ENCODE peak calls at places on chromosomes 11 and 22, in five cellular contexts. K is aorta, J is fibroblast of the aortic adventitia, X is prostate gland, D is astrocyte of the spinal cord. C is an unnamed sample.

GRCh38 chr11:95989780-95990179 is 65.9 kb upstream of the MTMR2 start:
- DNase-seq in J (no peak), X (no peak), D (no peak), K (no peak), C (no peak)

GRCh38 chr22:39959640-39960447 is at the start of gene TMA7B:
- DNase-seq in K (no peak), X (no peak), D (peak), J (peak), C (peak)

GRCh38 chr22:29723766-29724165 is 4.0 kb downstream of the CABP7 start:
- DNase-seq in K (no peak), D (no peak), X (no peak), J (no peak), C (no peak)

GRCh38 chr11:95084509-95084908 is 5.1 kb upstream of the ENDOD1 start:
- DNase-seq in D (no peak), K (no peak), X (no peak), J (peak), C (no peak)

GRCh38 chr11:134363161-134363560 is 31.4 kb downstream of the GLB1L2 start:
- DNase-seq in K (peak), D (no peak), J (no peak), X (no peak), C (no peak)

GRCh38 chr11:128146926-128147605 is 440.3 kb downstream of the ETS1 start:
- DNase-seq in J (no peak), K (no peak), D (no peak), X (peak), C (no peak)

GRCh38 chr11:43944761-43945311 is 2.4 kb downstream of the C11orf96 start:
- DNase-seq in K (peak), J (no peak), D (no peak), X (peak), C (no peak)

GRCh38 chr11:117226388-117227385 is 5.2 kb downstream of the PCSK7 start:
- DNase-seq in X (peak), D (peak), K (peak), J (peak), C (peak)

GRCh38 chr11:85875505-85875904 is 20.3 kb downstream of the CCDC83 start:
- DNase-seq in X (no peak), D (peak), J (peak), K (no peak), C (no peak)

GRCh38 chr11:83310718-83311117 is 24.6 kb upstream of the CCDC90B start:
- DNase-seq in X (no peak), K (no peak), D (no peak), J (no peak), C (no peak)

GRCh38 chr11:87301785-87302540 is 264.2 kb downstream of the TMEM135 start:
- DNase-seq in J (no peak), K (no peak), D (no peak), X (no peak), C (no peak)

GRCh38 chr11:133581091-133581490 is 48.8 kb upstream of the OPCML start:
- DNase-seq in K (no peak), J (no peak), D (no peak), X (no peak), C (no peak)

GRCh38 chr11:129637983-129638776 is 177.5 kb upstream of the TMEM45B start:
- DNase-seq in D (no peak), J (no peak), X (no peak), K (no peak), C (no peak)

GRCh38 chr11:34214961-34215805 is 109.8 kb downstream of the NAT10 start:
- DNase-seq in X (no peak), K (no peak), J (peak), D (peak), C (no peak)

GRCh38 chr11:123707606-123708205 is 33.8 kb downstream of the ZNF202 start:
- DNase-seq in K (no peak), D (peak), J (peak), X (peak), C (peak)

GRCh38 chr11:117221775-117222517 is 9.9 kb downstream of the PCSK7 start:
- DNase-seq in K (peak), J (peak), X (peak), D (peak), C (peak)

GRCh38 chr11:14299921-14300320 is 59.1 kb downstream of the RRAS2 start:
- DNase-seq in X (no peak), K (no peak), J (no peak), D (no peak), C (no peak)

GRCh38 chr11:44030276-44030932 is 17.4 kb upstream of the ACCSL start:
- DNase-seq in K (peak), D (peak), J (peak), X (no peak), C (peak)

GRCh38 chr11:1749787-1750351 is 526 bp downstream of the IFITM10 start:
- DNase-seq in J (peak), K (peak), D (peak), X (no peak), C (peak)

GRCh38 chr11:124717786-124718634 is 21.7 kb upstream of the NRGN start:
- DNase-seq in D (peak), K (peak), J (peak), X (no peak), C (no peak)

GRCh38 chr11:132349806-132350733 is 979.7 kb downstream of the NTM start:
- DNase-seq in D (peak), X (no peak), J (peak), K (no peak), C (no peak)

GRCh38 chr11:74341926-74342325 is 30.5 kb upstream of the P4HA3 start:
- DNase-seq in J (peak), K (no peak), D (no peak), X (no peak), C (no peak)

GRCh38 chr11:8699903-8700302 is 17.3 kb downstream of the RPL27A start:
- DNase-seq in X (no peak), K (peak), J (peak), D (peak), C (no peak)

GRCh38 chr22:36385491-36386350 is 2.0 kb downstream of the MYH9 start:
- DNase-seq in K (peak), X (peak), J (no peak), D (peak), C (no peak)

GRCh38 chr11:132943737-132944556 is 588.4 kb downstream of the OPCML start:
- DNase-seq in X (no peak), J (no peak), D (no peak), K (no peak), C (no peak)

GRCh38 chr11:113992459-113993105 is 17.7 kb downstream of the HTR3A start:
- DNase-seq in D (no peak), K (no peak), X (no peak), J (no peak), C (no peak)

GRCh38 chr11:74844072-74844471 is 95.4 kb downstream of the RNF169 start:
- DNase-seq in D (no peak), X (no peak), K (no peak), J (no peak), C (no peak)

GRCh38 chr11:124919836-124920755 is 1.0 kb downstream of the HEPN1 start:
- DNase-seq in X (no peak), J (no peak), D (no peak), K (no peak), C (no peak)

GRCh38 chr22:37043828-37044538 is 7.6 kb upstream of the KCTD17 start:
- DNase-seq in D (no peak), X (peak), K (no peak), J (peak), C (no peak)

GRCh38 chr22:44108806-44109385 is 71.8 kb upstream of the PARVG start:
- DNase-seq in K (peak), D (no peak), J (no peak), X (no peak), C (no peak)

GRCh38 chr22:17955611-17956379 is 68.6 kb downstream of the MICAL3 start:
- DNase-seq in K (no peak), D (no peak), J (no peak), X (no peak), C (no peak)

GRCh38 chr22:20153945-20154344 is 3.1 kb upstream of the CCDC188 start:
- DNase-seq in J (no peak), D (no peak), K (no peak), X (no peak), C (no peak)

GRCh38 chr22:20154602-20155183 is 3.8 kb upstream of the CCDC188 start:
- DNase-seq in K (no peak), D (no peak), J (no peak), X (no peak), C (no peak)

GRCh38 chr22:20156042-20156389 is 5.2 kb upstream of the CCDC188 start:
- DNase-seq in J (no peak), D (no peak), X (no peak), K (no peak), C (no peak)

GRCh38 chr22:20156611-20157415 is 6.0 kb upstream of the CCDC188 start:
- DNase-seq in J (peak), K (peak), X (peak), D (peak), C (peak)

GRCh38 chr22:20155330-20156041 is 4.6 kb upstream of the CCDC188 start:
- DNase-seq in K (no peak), J (peak), X (no peak), D (peak), C (no peak)
- H3K4me3 ChIP-seq in K (no peak), J (peak), X (no peak), D (peak), C (peak)

GRCh38 chr11:126060651-126061220 is 1.9 kb downstream of the CDON start:
- DNase-seq in K (no peak), J (no peak), X (no peak), D (no peak), C (no peak)
- H3K4me3 ChIP-seq in K (no peak), J (peak), X (no peak), D (no peak), C (no peak)

GRCh38 chr22:22076937-22077703 is 94.5 kb upstream of the TOP3B start:
- DNase-seq in K (no peak), J (peak), X (no peak), D (no peak), C (no peak)

GRCh38 chr22:22079404-22080148 is 97.0 kb upstream of the TOP3B start:
- DNase-seq in K (no peak), X (no peak), J (no peak), D (no peak), C (no peak)

GRCh38 chr22:22080270-22080669 is 97.7 kb upstream of the TOP3B start:
- DNase-seq in J (no peak), K (no peak), X (no peak), D (peak), C (peak)

GRCh38 chr22:22076361-22076760 is 93.8 kb upstream of the TOP3B start:
- DNase-seq in K (no peak), J (no peak), D (no peak), X (no peak), C (no peak)

GRCh38 chr22:22078329-22078728 is 95.7 kb upstream of the TOP3B start:
- DNase-seq in K (no peak), X (no peak), D (no peak), J (no peak), C (no peak)
- H3K4me3 ChIP-seq in K (no peak), X (no peak), D (no peak), J (no peak), C (no peak)

GRCh38 chr22:46614070-46614931 is 5.9 kb upstream of the GRAMD4 start:
- DNase-seq in X (no peak), J (no peak), D (no peak), K (no peak), C (no peak)

GRCh38 chr22:46612904-46613605 is 7.1 kb upstream of the GRAMD4 start:
- DNase-seq in D (no peak), K (no peak), X (no peak), J (no peak), C (no peak)

GRCh38 chr22:46612341-46612903 is 7.8 kb upstream of the GRAMD4 start:
- DNase-seq in K (no peak), D (no peak), J (no peak), X (no peak), C (no peak)

GRCh38 chr22:46611189-46611588 is 9.0 kb upstream of the GRAMD4 start:
- DNase-seq in X (no peak), J (no peak), K (no peak), D (no peak), C (no peak)

GRCh38 chr22:46613606-46613997 is 6.6 kb upstream of the GRAMD4 start:
- DNase-seq in X (no peak), D (no peak), J (no peak), K (no peak), C (no peak)
- H3K4me3 ChIP-seq in X (no peak), D (no peak), J (no peak), K (no peak), C (no peak)

DNA sequence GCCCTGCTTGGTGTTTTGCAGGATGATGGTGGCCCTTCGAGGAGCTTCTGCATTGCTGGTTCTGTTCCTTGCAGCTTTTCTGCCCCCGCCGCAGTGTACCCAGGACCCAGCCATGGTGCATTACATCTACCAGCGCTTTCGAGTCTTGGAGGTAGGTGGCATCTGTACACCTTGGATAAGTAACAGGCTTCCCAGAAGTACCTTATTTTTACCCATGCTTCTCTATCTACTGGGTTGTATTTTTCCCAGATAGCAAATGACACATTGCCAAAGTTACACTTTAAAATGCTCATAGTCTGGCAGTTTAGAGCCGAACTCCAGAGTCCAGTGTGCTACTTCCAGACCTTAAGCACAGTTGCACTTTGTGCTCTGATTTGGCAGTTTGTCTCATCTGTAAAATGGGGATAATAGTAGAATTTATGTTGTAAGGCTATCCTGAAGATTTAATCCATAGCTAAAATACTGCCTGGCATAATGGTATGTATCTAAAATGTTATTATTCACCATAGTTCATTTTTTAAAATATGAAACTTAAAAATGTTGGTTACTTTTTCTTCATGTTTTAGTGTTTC is 634 bp downstream of the OLFML1 start:
- DNase-seq in K (no peak), D (no peak), X (no peak), J (peak), C (no peak)
- H3K4me3 ChIP-seq in K (peak), D (no peak), X (no peak), J (peak), C (no peak)